ENCODE peak calls at places on chromosomes 7 and 10, in eight cellular contexts. One of them, this sample, is unnamed.

GRCh38 chr7:47584128-47584865 is 2.4 kb upstream of the TNS3 start:
- DNase-seq in PC-9: no peak
- DNase-seq in cardiac fibroblast: peak
- DNase-seq in fibroblast of lung: no peak
- DNase-seq in adrenal gland: no peak
- DNase-seq in thoracic aorta: no peak
- DNase-seq in fibroblast of the aortic adventitia: peak
- DNase-seq in fibroblast of pulmonary artery: no peak
- DNase-seq in this sample: no peak

GRCh38 chr10:105149371-105149871 is 508.3 kb downstream of the SORCS3 start:
- DNase-seq in PC-9: no peak
- DNase-seq in cardiac fibroblast: no peak
- DNase-seq in fibroblast of lung: no peak
- DNase-seq in adrenal gland: no peak
- DNase-seq in thoracic aorta: no peak
- DNase-seq in fibroblast of the aortic adventitia: peak
- DNase-seq in fibroblast of pulmonary artery: no peak
- DNase-seq in this sample: no peak

GRCh38 chr7:68321076-68321639 is 1277.1 kb upstream of the AUTS2 start:
- DNase-seq in PC-9: peak
- DNase-seq in cardiac fibroblast: no peak
- DNase-seq in fibroblast of lung: no peak
- DNase-seq in adrenal gland: peak
- DNase-seq in thoracic aorta: no peak
- DNase-seq in fibroblast of the aortic adventitia: no peak
- DNase-seq in fibroblast of pulmonary artery: no peak
- DNase-seq in this sample: no peak

GRCh38 chr7:55081854-55082603 is 63.2 kb downstream of the EGFR start:
- DNase-seq in PC-9: no peak
- DNase-seq in cardiac fibroblast: no peak
- DNase-seq in fibroblast of lung: peak
- DNase-seq in adrenal gland: no peak
- DNase-seq in thoracic aorta: no peak
- DNase-seq in fibroblast of the aortic adventitia: peak
- DNase-seq in fibroblast of pulmonary artery: no peak
- DNase-seq in this sample: no peak

GRCh38 chr10:112446055-112446854 is 459 bp downstream of the ZDHHC6 start:
- DNase-seq in PC-9: no peak
- DNase-seq in cardiac fibroblast: peak
- DNase-seq in fibroblast of lung: peak
- DNase-seq in adrenal gland: no peak
- DNase-seq in thoracic aorta: no peak
- DNase-seq in fibroblast of the aortic adventitia: peak
- DNase-seq in fibroblast of pulmonary artery: peak
- DNase-seq in this sample: no peak

GRCh38 chr7:24336461-24336860 is 52.5 kb downstream of the NPY start:
- DNase-seq in PC-9: peak
- DNase-seq in cardiac fibroblast: no peak
- DNase-seq in fibroblast of lung: no peak
- DNase-seq in adrenal gland: no peak
- DNase-seq in thoracic aorta: no peak
- DNase-seq in fibroblast of the aortic adventitia: no peak
- DNase-seq in fibroblast of pulmonary artery: no peak
- DNase-seq in this sample: no peak

GRCh38 chr7:67137464-67137863 is 140.8 kb downstream of the TYW1 start:
- DNase-seq in PC-9: no peak
- DNase-seq in cardiac fibroblast: no peak
- DNase-seq in fibroblast of lung: no peak
- DNase-seq in adrenal gland: no peak
- DNase-seq in thoracic aorta: no peak
- DNase-seq in fibroblast of the aortic adventitia: no peak
- DNase-seq in fibroblast of pulmonary artery: no peak
- DNase-seq in this sample: no peak

GRCh38 chr7:1899201-1899600 is 229.1 kb downstream of the ELFN1 start:
- DNase-seq in PC-9: no peak
- DNase-seq in cardiac fibroblast: peak
- DNase-seq in fibroblast of lung: peak
- DNase-seq in adrenal gland: no peak
- DNase-seq in thoracic aorta: no peak
- DNase-seq in fibroblast of the aortic adventitia: peak
- DNase-seq in fibroblast of pulmonary artery: peak
- DNase-seq in this sample: no peak

GRCh38 chr10:128152741-128153583 is 26.7 kb upstream of the MKI67 start:
- DNase-seq in PC-9: no peak
- DNase-seq in cardiac fibroblast: no peak
- DNase-seq in fibroblast of lung: no peak
- DNase-seq in adrenal gland: no peak
- DNase-seq in thoracic aorta: no peak
- DNase-seq in fibroblast of the aortic adventitia: no peak
- DNase-seq in fibroblast of pulmonary artery: no peak
- DNase-seq in this sample: no peak

GRCh38 chr10:35696392-35696791 is 54.3 kb upstream of the FZD8 start:
- DNase-seq in PC-9: no peak
- DNase-seq in cardiac fibroblast: no peak
- DNase-seq in fibroblast of lung: no peak
- DNase-seq in adrenal gland: no peak
- DNase-seq in thoracic aorta: no peak
- DNase-seq in fibroblast of the aortic adventitia: no peak
- DNase-seq in fibroblast of pulmonary artery: no peak
- DNase-seq in this sample: no peak

GRCh38 chr10:97780991-97781540 is 9.3 kb upstream of the SFRP5 start:
- DNase-seq in PC-9: no peak
- DNase-seq in cardiac fibroblast: peak
- DNase-seq in fibroblast of lung: no peak
- DNase-seq in adrenal gland: no peak
- DNase-seq in thoracic aorta: no peak
- DNase-seq in fibroblast of the aortic adventitia: no peak
- DNase-seq in fibroblast of pulmonary artery: no peak
- DNase-seq in this sample: no peak

DNA sequence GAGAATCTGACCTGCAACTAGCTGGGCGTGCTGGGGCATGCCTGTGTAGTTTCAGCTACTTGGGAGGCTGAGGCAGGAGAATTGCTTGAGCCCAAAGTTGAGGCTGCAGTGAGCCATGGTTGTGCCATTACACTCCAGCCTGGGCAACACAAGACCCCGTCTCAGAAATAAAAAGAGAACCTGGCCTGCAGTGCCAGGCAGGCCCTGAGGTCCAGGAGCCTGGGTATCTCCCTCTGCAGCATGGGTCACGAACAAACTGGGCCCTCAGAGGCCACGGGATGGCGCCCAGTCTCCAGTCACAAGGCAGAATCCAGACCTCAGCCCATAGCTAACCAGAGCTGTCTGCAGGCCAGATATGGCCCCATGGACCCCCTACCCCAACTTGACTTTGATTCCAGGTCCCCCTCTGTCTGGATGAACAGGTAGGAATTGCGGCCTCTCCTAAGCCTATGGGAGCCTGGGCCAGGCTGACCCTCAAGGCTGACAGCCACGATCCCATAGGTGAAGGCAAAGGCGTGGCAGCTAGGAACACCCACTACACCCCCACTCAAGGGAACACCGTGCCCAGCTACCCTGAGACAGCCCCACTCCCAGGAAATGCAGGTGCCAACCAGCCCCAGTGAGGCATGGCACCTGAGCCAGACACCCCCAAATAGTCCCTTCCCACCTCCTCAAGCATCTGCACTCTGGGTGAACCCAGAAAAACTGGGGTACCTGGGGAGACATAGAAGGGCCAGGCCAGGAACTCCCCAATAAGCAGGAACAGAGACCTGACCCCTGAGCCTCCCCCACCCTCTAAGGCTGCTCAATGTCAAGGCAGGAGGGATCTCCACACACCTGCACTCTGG is 102.8 kb upstream of the TNRC18 start:
- DNase-seq in PC-9: peak
- DNase-seq in cardiac fibroblast: peak
- DNase-seq in fibroblast of lung: peak
- DNase-seq in adrenal gland: peak
- DNase-seq in thoracic aorta: no peak
- DNase-seq in fibroblast of the aortic adventitia: peak
- DNase-seq in fibroblast of pulmonary artery: peak
- DNase-seq in this sample: no peak
- TF ChIP-seq CTCF in PC-9: peak
- TF ChIP-seq CTCF in cardiac fibroblast: no peak
- TF ChIP-seq CTCF in fibroblast of lung: no peak
- TF ChIP-seq CTCF in adrenal gland: peak
- TF ChIP-seq CTCF in thoracic aorta: no peak
- TF ChIP-seq CTCF in fibroblast of the aortic adventitia: no peak
- TF ChIP-seq CTCF in fibroblast of pulmonary artery: no peak
- TF ChIP-seq CTCF in this sample: no peak

DNA sequence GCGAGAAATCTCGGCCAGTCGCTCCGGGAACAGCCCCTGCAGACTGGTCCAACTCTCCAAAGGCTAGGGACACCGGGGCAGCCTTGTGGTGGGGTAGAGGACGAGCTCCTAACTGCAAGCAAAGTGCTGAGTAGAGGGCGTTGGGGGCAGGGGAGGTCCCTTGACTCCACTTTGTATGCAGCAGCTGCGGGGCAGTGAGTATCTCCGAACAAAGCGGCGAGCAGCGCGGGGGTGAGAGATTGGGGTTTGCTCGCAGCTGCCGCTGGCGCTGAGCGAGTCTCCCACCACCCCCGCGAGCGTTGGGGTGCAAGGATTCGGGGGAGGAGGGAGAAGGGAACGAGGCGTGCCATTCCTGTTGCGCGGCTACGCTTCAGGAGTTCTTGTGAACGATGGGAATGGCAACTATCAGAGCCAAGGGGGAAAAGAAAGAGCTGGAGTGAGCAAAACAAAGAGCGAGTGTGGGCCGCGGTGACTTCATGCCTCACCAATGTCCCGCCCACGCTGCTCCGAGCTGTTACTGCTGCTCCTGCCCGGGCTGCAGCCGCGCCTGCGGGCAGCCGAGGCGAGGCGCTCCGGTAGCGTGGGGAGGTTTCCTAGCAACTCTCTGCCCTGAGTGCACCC is 414 bp upstream of the ITGB8 start:
- DNase-seq in PC-9: peak
- DNase-seq in cardiac fibroblast: peak
- DNase-seq in fibroblast of lung: peak
- DNase-seq in adrenal gland: peak
- DNase-seq in thoracic aorta: peak
- DNase-seq in fibroblast of the aortic adventitia: peak
- DNase-seq in fibroblast of pulmonary artery: peak
- DNase-seq in this sample: peak
- H3K4me3 ChIP-seq in PC-9: peak
- H3K4me3 ChIP-seq in cardiac fibroblast: peak
- H3K4me3 ChIP-seq in fibroblast of lung: peak
- H3K4me3 ChIP-seq in adrenal gland: peak
- H3K4me3 ChIP-seq in thoracic aorta: peak
- H3K4me3 ChIP-seq in fibroblast of the aortic adventitia: peak
- H3K4me3 ChIP-seq in fibroblast of pulmonary artery: peak
- H3K4me3 ChIP-seq in this sample: peak

GRCh38 chr7:85806321-85806720 is 619.5 kb upstream of the SEMA3D start:
- DNase-seq in PC-9: no peak
- DNase-seq in cardiac fibroblast: no peak
- DNase-seq in fibroblast of lung: no peak
- DNase-seq in adrenal gland: no peak
- DNase-seq in thoracic aorta: no peak
- DNase-seq in fibroblast of the aortic adventitia: no peak
- DNase-seq in fibroblast of pulmonary artery: no peak
- DNase-seq in this sample: no peak
- TF ChIP-seq CTCF in PC-9: no peak
- TF ChIP-seq CTCF in cardiac fibroblast: no peak
- TF ChIP-seq CTCF in fibroblast of lung: no peak
- TF ChIP-seq CTCF in adrenal gland: no peak
- TF ChIP-seq CTCF in thoracic aorta: no peak
- TF ChIP-seq CTCF in fibroblast of the aortic adventitia: no peak
- TF ChIP-seq CTCF in fibroblast of pulmonary artery: no peak
- TF ChIP-seq CTCF in this sample: peak

GRCh38 chr7:144830024-144830785 is 5.6 kb downstream of the TPK1 start:
- DNase-seq in PC-9: no peak
- DNase-seq in cardiac fibroblast: no peak
- DNase-seq in fibroblast of lung: no peak
- DNase-seq in adrenal gland: no peak
- DNase-seq in thoracic aorta: no peak
- DNase-seq in fibroblast of the aortic adventitia: peak
- DNase-seq in fibroblast of pulmonary artery: no peak
- DNase-seq in this sample: no peak

GRCh38 chr7:144822223-144822622 is 13.6 kb downstream of the TPK1 start:
- DNase-seq in PC-9: no peak
- DNase-seq in cardiac fibroblast: no peak
- DNase-seq in fibroblast of lung: no peak
- DNase-seq in adrenal gland: no peak
- DNase-seq in thoracic aorta: no peak
- DNase-seq in fibroblast of the aortic adventitia: no peak
- DNase-seq in fibroblast of pulmonary artery: no peak
- DNase-seq in this sample: no peak

GRCh38 chr7:144827581-144828139 is 8.2 kb downstream of the TPK1 start:
- DNase-seq in PC-9: no peak
- DNase-seq in cardiac fibroblast: peak
- DNase-seq in fibroblast of lung: peak
- DNase-seq in adrenal gland: no peak
- DNase-seq in thoracic aorta: no peak
- DNase-seq in fibroblast of the aortic adventitia: peak
- DNase-seq in fibroblast of pulmonary artery: peak
- DNase-seq in this sample: no peak

GRCh38 chr7:144824360-144824759 is 11.5 kb downstream of the TPK1 start:
- DNase-seq in PC-9: peak
- DNase-seq in cardiac fibroblast: peak
- DNase-seq in fibroblast of lung: peak
- DNase-seq in adrenal gland: no peak
- DNase-seq in thoracic aorta: no peak
- DNase-seq in fibroblast of the aortic adventitia: peak
- DNase-seq in fibroblast of pulmonary artery: peak
- DNase-seq in this sample: peak

DNA sequence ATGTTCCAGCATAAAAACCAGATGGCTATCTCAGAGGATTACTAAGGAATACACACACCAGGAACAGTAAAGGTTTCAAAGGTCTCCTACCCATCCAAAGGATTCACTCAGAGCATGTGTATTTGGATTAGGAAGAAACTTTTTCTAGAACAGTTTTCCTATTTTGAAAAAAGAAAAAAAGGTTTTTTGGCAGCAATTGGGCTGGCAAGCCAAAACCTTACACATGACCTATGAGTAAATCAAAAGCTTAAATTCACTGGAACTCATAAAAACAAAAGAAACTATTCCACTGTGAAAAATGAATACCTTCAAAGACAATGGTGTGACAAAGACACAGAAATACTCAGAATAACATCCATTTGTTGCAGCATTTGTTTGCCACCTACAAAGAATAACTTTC is 9.6 kb downstream of the TPK1 start:
- DNase-seq in PC-9: no peak
- DNase-seq in cardiac fibroblast: peak
- DNase-seq in fibroblast of lung: no peak
- DNase-seq in adrenal gland: no peak
- DNase-seq in thoracic aorta: no peak
- DNase-seq in fibroblast of the aortic adventitia: peak
- DNase-seq in fibroblast of pulmonary artery: peak
- DNase-seq in this sample: no peak
- H3K4me3 ChIP-seq in PC-9: no peak
- H3K4me3 ChIP-seq in cardiac fibroblast: no peak
- H3K4me3 ChIP-seq in fibroblast of lung: no peak
- H3K4me3 ChIP-seq in adrenal gland: no peak
- H3K4me3 ChIP-seq in thoracic aorta: no peak
- H3K4me3 ChIP-seq in fibroblast of the aortic adventitia: no peak
- H3K4me3 ChIP-seq in fibroblast of pulmonary artery: no peak
- H3K4me3 ChIP-seq in this sample: no peak

DNA sequence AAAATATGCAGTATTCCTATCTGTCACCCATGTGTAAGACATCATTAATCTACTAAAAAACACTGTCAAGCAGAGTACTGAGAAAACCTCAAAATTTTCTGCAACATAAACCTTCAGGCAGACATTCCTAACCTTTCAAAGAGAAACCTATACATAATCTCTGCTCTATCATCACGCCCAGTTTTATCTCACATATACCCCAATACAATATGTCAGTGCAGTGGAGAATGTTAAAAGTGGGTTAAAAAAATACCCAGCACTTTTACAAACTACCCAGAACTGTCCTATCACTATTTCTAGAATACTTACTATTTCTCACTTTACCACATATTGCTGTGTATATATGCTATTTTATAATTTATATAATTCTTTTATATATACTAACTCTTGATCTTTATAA is 922.0 kb upstream of the SORCS1 start:
- DNase-seq in PC-9: no peak
- DNase-seq in cardiac fibroblast: no peak
- DNase-seq in fibroblast of lung: no peak
- DNase-seq in adrenal gland: no peak
- DNase-seq in thoracic aorta: no peak
- DNase-seq in fibroblast of the aortic adventitia: no peak
- DNase-seq in fibroblast of pulmonary artery: no peak
- DNase-seq in this sample: no peak
- TF ChIP-seq CTCF in PC-9: no peak
- TF ChIP-seq CTCF in cardiac fibroblast: no peak
- TF ChIP-seq CTCF in fibroblast of lung: no peak
- TF ChIP-seq CTCF in adrenal gland: no peak
- TF ChIP-seq CTCF in thoracic aorta: no peak
- TF ChIP-seq CTCF in fibroblast of the aortic adventitia: no peak
- TF ChIP-seq CTCF in fibroblast of pulmonary artery: no peak
- TF ChIP-seq CTCF in this sample: no peak